ENCODE peak calls at places on chromosomes 4 and X, in five cellular contexts. J is thyroid gland, V is PC-3, Z is dorsolateral prefrontal cortex, C is right lobe of liver. B is an unnamed sample.

GRCh38 chr4:61400446-61400845 is 200.3 kb downstream of the ADGRL3 start:
- DNase-seq in J (no peak), V (no peak), C (no peak), Z (no peak), B (no peak)

GRCh38 chrX:119266364-119266995 is 30.4 kb downstream of the PGRMC1 start:
- DNase-seq in C (no peak), J (peak), Z (no peak), V (peak), B (no peak)

GRCh38 chr4:108644237-108644636 is 6.2 kb upstream of the OSTC start:
- DNase-seq in C (no peak), V (peak), Z (no peak), J (no peak), B (no peak)

GRCh38 chrX:78104447-78105176 is 564 bp downstream of the PGK1 start:
- DNase-seq in J (peak), Z (no peak), V (peak), C (peak), B (peak)

GRCh38 chr4:101191302-101192098 is 155.8 kb downstream of the PPP3CA start:
- DNase-seq in Z (peak), J (peak), C (peak), V (no peak), B (peak)

GRCh38 chr4:153152453-153153338 is 51.5 kb upstream of the TRIM2 start:
- DNase-seq in J (peak), C (no peak), V (no peak), Z (peak), B (peak)

GRCh38 chr4:165783626-165784025 is 89.4 kb upstream of the TLL1 start:
- DNase-seq in Z (no peak), C (no peak), V (no peak), J (no peak), B (no peak)

GRCh38 chrX:6810796-6811195 is 275.9 kb upstream of the VCX3A start:
- DNase-seq in C (no peak), Z (no peak), V (peak), J (no peak), B (no peak)

GRCh38 chrX:134654398-134655012 is 3.8 kb downstream of the PLAC1 start:
- DNase-seq in J (no peak), C (no peak), Z (no peak), V (no peak), B (no peak)

GRCh38 chr4:54090804-54091623 is 8.9 kb upstream of the GSX2 start:
- DNase-seq in J (peak), V (peak), C (peak), Z (peak), B (no peak)

GRCh38 chrX:30875957-30876356 is 13.1 kb downstream of the TAB3 start:
- DNase-seq in C (no peak), J (no peak), Z (no peak), V (peak), B (no peak)
- H3K27ac ChIP-seq in C (no peak), J (no peak), Z (no peak), V (peak), B (no peak)

DNA sequence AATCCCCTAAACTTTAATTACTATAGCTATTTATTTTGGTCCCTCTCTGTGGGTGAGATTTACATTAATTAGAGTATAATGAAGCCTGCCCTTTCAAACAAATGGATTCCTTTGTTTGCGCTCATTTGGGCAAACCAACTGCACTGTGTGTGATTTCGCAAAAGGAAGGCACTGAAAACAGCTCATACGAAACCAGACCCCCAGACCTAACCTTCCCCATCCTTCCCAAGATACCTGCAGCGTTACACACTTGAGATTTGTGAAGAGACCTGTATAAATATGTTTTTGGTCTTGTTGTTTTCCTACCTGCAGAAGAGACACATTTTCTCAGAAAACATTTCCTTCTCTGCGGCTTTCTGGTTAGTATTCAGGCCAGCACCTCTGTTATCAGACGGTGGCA is 47.5 kb downstream of the CBLL2 start:
- DNase-seq in J (no peak), V (no peak), C (no peak), Z (no peak), B (no peak)
- H3K4me3 ChIP-seq in J (no peak), V (no peak), C (no peak), Z (no peak), B (no peak)

DNA sequence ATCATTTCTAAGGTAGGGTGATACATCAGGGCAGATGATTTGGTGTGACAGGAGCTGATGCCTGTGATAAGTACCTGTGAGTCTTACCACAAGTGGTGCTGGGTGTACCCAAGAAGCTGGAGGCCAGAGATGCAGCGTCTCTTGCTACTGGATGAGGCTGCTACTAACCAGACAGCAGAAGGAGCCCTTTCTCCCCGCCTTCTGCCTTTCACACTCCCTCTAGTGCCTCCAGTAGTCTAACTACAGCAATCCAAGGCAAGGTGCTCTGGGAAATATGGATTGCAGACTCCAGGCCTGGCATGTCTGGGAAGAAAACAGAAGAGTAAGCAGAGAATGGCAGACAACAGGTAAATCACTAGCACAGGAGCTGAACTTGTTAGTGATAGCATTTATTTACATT is 470.8 kb downstream of the NKX6-1 start:
- DNase-seq in C (no peak), J (no peak), Z (no peak), V (no peak), B (no peak)
- TF ChIP-seq CTCF in C (no peak), J (no peak), Z (no peak), V (no peak), B (no peak)

GRCh38 chrX:40165206-40165605 is 67.4 kb upstream of the BCOR start:
- DNase-seq in Z (no peak), C (peak), V (no peak), J (no peak), B (no peak)
- H3K27ac ChIP-seq in Z (no peak), C (no peak), V (no peak), J (no peak), B (no peak)

DNA sequence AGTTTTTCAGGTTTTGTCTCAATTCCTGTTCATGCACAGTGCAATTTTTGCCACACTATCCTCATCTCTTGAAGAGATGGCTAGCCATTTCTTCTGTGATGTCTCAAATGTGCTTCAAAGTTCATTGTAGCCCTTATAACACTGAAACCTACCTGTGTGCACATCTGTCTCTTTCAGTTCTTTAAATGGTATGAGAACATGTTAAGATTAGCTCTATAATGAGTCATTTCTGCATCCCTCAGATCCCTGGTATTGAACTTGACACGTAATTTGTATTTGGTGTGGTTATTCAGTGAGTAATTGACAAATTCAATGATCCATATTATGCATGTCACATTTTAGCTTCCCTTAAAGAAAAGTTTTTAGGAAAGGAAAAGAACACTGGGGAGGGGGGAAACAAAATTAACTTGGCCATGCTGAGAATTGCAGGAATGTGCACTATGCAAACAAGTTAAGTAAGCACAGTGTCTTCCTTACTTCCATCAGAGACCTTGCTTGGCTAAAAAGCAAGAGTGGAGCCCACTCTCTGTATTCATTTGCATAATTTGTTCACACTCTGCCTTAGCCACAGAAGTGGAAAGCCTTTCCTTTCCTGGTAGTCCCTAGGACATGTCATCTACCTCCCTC is 659.8 kb upstream of the MAGEB2 start:
- DNase-seq in V (no peak), C (no peak), Z (no peak), J (no peak), B (no peak)
- H3K4me3 ChIP-seq in V (no peak), C (no peak), Z (no peak), J (no peak), B (no peak)

GRCh38 chrX:132948648-132949260 is 9.7 kb downstream of the HS6ST2 start:
- DNase-seq in V (peak), J (no peak), Z (no peak), C (no peak), B (no peak)
- TF ChIP-seq CTCF in V (peak), J (no peak), Z (no peak), C (no peak), B (no peak)

DNA sequence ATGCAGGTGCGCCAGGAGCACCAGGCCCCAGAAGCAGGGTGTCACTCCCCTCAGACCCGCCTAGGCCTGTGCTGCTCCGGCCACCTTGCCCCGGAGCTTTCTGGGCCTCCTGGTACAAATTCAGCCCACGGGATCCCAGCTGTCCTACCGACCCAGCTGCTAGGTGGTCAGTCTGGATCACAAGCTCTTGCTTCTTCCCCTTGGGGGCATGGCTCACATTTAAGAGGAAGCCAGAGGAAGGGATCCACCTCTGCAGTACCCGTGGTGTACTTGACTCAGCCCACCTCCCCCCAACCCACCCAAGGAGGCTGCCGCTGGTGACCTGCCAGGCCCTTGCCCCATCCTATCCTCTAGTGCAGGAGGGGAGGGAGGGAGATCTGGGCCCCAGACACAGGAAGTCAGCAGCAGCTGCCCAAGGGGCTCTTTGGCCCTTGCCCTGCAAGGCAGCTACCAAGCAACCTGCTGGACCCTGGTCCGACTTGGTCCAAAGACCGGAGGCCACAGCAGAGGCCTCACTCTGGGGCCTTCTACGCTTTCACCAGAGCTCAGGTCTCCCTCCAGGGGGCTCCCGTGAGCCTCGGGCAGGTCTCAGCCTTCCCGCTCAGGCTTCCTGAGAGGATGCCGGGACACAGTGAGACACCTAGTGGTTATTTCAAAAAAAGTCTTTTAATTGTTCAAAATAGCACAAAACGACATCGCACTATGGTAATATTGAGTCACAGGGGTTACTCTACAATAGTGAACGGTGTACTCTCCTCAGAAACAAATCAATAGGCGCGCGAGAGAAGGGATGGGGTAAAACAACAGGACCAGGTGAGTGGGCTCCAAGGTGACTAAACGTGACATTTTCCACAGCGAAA is 2.7 kb upstream of the RENBP start:
- DNase-seq in V (peak), Z (peak), C (peak), J (peak), B (peak)
- H3K27ac ChIP-seq in V (no peak), Z (peak), C (peak), J (no peak), B (no peak)

DNA sequence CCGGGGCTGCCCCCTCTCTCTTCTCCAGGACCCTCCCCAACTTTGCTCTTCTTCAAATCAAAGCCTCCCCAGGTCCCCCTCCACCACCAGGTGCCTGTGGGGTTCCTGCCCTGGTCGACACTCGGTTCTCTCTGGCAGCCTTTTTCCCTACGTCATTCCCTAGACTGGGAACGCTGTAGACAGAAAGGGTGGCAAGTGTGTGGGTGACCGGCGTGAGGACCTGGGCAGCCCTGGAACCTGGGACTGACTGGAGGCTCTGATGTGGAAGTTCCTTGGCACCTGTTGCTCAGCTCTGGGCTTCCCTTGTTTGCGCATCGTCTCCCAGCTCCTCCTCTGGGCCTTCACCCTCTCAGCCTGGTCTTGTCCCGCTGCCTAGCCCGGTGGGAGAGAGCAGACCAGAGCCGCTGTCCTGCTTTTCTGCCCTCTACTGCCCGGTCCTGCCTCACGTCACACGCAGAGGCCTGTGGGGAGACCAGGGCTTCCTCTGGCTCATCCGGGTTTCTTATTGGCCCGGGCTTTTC is 1.3 kb downstream of the TACC3 start:
- DNase-seq in J (no peak), Z (peak), V (no peak), C (no peak), B (peak)
- H3K4me3 ChIP-seq in J (no peak), Z (no peak), V (peak), C (no peak), B (no peak)

B was measured in tibial artery.